ENCODE peak calls at places on chromosomes 11 and 22, in five cellular contexts. Q, T, N, O and S are unnamed samples.

GRCh38 chr11:74730601-74731260 is 495 bp downstream of the CHRDL2 start:
- DNase-seq in Q (no peak), T (no peak), N (peak; percentile 60), O (no peak), S (no peak)

GRCh38 chr11:67418476-67419281 is 3.2 kb downstream of the CARNS1 start:
- DNase-seq in Q (peak; percentile 64), T (no peak), N (peak; percentile 90), O (no peak), S (no peak)

GRCh38 chr11:120564573-120565301 is 53.2 kb downstream of the GRIK4 start:
- DNase-seq in Q (peak; percentile 37), T (no peak), N (no peak), O (no peak), S (no peak)

GRCh38 chr22:48943567-48944432 is 883.9 kb downstream of the BRD1 start:
- DNase-seq in Q (peak; percentile 28), T (peak; percentile 5), N (peak; percentile 50), O (no peak), S (no peak)

GRCh38 chr11:119338318-119338890 is 2.3 kb downstream of the C1QTNF5 start:
- DNase-seq in Q (peak; percentile 75), T (peak; percentile 91), N (no peak), O (peak; percentile 44), S (peak; percentile 52)

GRCh38 chr11:34234086-34234740 is 123.6 kb downstream of the ABTB2 start:
- DNase-seq in Q (peak; percentile 51), T (peak; percentile 78), N (no peak), O (peak; percentile 72), S (no peak)

GRCh38 chr11:83998921-83999320 is 712.8 kb upstream of the CCDC90B start:
- DNase-seq in Q (no peak), T (no peak), N (peak; percentile 20), O (no peak), S (no peak)

GRCh38 chr11:12680940-12681258 is 6.7 kb downstream of the TEAD1 start:
- DNase-seq in Q (no peak), T (no peak), N (no peak), O (no peak), S (no peak)

GRCh38 chr11:133078012-133078411 is 454.3 kb downstream of the OPCML start:
- DNase-seq in Q (no peak), T (no peak), N (no peak), O (no peak), S (no peak)

GRCh38 chr11:26651916-26652315 is 69.9 kb downstream of the SLC5A12 start:
- DNase-seq in Q (no peak), T (no peak), N (no peak), O (no peak), S (no peak)
- H3K4me1 ChIP-seq in Q (peaks cover 4% of the 10 kb centered on the region), T (no peaks in the 10 kb centered on the region), N (no peaks in the 10 kb centered on the region), O (no peaks in the 10 kb centered on the region), S (no peaks in the 10 kb centered on the region)

GRCh38 chr11:61293869-61294716 is 1.0 kb downstream of the VWCE start:
- DNase-seq in Q (peak; percentile 63), T (peak; percentile 22), N (peak; percentile 81), O (peak; percentile 11), S (peak; percentile 28)
- TF ChIP-seq CTCF in Q (no peak), T (no peak), N (no peak), O (no peak), S (no peak)

DNA sequence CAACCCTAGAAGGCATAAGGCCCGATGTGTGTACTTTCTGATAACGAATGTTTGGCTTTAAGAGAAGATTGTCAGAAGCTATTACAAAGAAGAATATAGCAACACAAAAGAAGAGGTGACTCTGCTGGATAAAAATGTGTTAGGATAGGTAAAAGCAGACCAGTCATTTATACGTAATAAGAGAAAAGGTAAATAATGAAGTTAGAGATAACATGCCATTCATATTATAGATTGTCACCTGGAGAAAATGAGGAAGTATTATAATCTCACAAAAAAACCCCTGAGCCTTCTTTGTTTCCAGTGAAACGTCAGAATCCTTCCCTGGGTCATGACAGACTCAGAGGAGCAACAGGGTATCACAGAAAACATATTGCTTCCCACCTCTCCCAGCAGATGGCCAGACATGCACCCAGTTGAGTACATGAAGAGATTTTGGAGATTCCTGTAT is 36.1 kb downstream of the PPFIA1 start:
- DNase-seq in Q (no peak), T (peak; percentile 53), N (no peak), O (no peak), S (no peak)
- H3K4me1 ChIP-seq in Q (no peaks in the 10 kb centered on the region), T (peaks cover 35% of the 10 kb centered on the region), N (peaks cover 8% of the 10 kb centered on the region), O (no peaks in the 10 kb centered on the region), S (no peaks in the 10 kb centered on the region)

GRCh38 chr11:64933935-64934693 is 1.6 kb downstream of the GPHA2 start:
- DNase-seq in Q (no peak), T (no peak), N (no peak), O (no peak), S (no peak)

GRCh38 chr11:64935634-64936081 is at the start of gene GPHA2:
- DNase-seq in Q (peak; percentile 79), T (peak; percentile 15), N (peak; percentile 67), O (no peak), S (no peak)

GRCh38 chr11:64936539-64936938 is 846 bp upstream of the GPHA2 start:
- DNase-seq in Q (no peak), T (no peak), N (no peak), O (no peak), S (no peak)

GRCh38 chr11:64933213-64933934 is 2.3 kb downstream of the GPHA2 start:
- DNase-seq in Q (no peak), T (no peak), N (peak; percentile 47), O (no peak), S (no peak)

DNA sequence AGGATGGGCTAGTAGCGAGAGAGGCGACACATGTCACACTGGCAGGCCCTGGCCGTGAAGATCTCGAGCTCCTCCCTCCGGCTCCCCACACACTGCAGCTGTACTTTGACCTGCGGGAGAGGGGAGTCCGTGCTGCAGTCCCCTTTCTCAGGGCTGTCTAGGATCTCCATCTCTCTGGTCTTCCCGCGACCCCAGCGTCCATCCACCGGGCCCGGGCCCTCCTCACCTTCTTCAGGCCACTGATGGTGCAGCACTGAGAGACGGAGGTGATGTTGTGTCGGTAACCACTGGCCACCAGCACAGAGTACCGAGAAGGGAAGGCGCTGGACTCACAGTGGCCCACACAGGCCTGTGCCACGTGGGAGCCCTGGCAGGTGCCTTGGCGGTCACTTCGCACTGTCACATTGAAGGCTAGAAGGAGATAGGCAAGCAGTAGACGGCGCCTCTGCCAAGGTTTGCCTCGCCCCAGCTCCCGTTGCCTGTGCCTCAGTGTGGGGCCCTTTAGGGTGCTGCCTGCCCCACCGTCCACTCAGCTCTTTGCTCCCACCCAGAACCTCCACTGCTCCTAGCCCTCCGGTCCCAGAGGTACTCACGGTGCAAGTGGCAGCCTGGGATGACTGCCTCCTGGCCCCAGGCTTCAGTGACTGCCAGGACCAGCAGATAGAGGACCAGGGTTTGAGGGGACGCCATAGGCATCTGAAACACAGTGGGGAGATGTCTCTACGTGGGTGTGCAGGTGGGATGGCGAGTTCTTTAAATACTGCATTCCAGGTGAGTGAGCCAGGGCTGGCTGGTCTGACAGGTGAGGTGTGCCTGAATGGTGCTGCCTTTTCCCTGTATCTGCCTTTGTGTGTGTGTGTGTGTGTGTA is 694 bp downstream of the GPHA2 start:
- DNase-seq in Q (peak; percentile 87), T (no peak), N (peak; percentile 87), O (no peak), S (no peak)
- TF ChIP-seq CTCF in Q (no peak), T (no peak), N (no peak), O (no peak), S (no peak)

GRCh38 chr22:30270841-30271240 is 4.2 kb upstream of the OSM start:
- DNase-seq in Q (peak; percentile 35), T (no peak), N (peak; percentile 35), O (no peak), S (peak; percentile 70)

GRCh38 chr22:30275625-30276024 is 9.0 kb upstream of the OSM start:
- DNase-seq in Q (peak; percentile 42), T (no peak), N (no peak), O (peak; percentile 28), S (no peak)

GRCh38 chr22:30272781-30273180 is 6.1 kb upstream of the OSM start:
- DNase-seq in Q (no peak), T (no peak), N (no peak), O (no peak), S (no peak)

GRCh38 chr22:30274061-30274812 is 7.6 kb upstream of the OSM start:
- DNase-seq in Q (no peak), T (no peak), N (peak; percentile 30), O (no peak), S (no peak)

GRCh38 chr22:30273196-30273595 is 6.5 kb upstream of the OSM start:
- DNase-seq in Q (no peak), T (no peak), N (peak; percentile 11), O (no peak), S (no peak)
- H3K4me1 ChIP-seq in Q (no peaks in the 10 kb centered on the region), T (peaks cover 6% of the 10 kb centered on the region), N (no peaks in the 10 kb centered on the region), O (peaks cover 14% of the 10 kb centered on the region), S (peaks cover 15% of the 10 kb centered on the region)

DNA sequence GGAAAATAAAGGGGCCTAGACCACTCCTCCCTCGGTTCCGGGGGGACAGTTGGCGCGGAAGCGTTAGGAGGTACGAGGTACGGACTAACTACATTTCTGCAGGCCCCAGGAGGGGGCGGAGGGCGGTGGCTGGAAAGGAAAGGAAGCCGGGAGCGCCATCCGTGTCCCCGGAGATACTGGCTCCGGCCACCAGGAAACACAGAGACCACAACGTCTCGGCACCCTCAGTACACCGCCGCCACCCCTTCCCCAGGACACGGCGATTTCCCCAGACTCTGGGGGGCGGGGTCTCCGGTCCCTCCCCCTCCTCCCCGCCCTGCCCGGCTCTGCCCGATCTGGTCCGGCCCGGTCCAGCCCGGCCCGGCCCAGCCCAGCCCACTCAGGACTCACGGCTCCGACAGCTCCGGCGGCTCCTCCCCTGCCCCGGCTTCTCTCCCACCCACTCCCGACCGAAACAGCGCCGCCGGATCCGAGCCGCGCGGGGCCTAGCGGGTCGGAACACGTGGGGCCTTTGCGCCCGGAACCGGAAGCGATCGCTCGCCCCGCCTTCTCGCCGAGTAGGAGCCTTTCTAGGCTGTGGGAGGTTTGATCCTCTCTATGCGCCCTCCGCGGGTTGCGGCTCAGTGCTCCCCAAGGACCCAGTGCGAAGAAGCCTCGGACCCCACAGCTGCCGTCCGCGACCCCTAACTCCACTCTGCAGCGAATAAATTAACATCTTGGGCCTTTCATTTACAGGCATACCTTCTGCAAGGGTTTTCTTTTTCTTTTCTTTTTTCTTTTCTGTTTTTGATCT is at the start of gene ZNF202:
- DNase-seq in Q (peak; percentile 92), T (peak; percentile 92), N (peak; percentile 95), O (peak; percentile 84), S (peak; percentile 82)
- TF ChIP-seq CTCF in Q (peak; percentile 46), T (no peak), N (peak; percentile 15), O (no peak), S (peak; percentile 16)